ENCODE peak calls at places on chromosome 15, in nine cellular contexts. A is bronchial epithelial cell; W is HT-29; B is T47D; S is T-helper 2 cell; Y is Caco-2; I is body of pancreas; R is mucosa of gallbladder; M is stimulated activated CD4-positive, alpha-beta T cell treated with anti-CD3 and anti-CD28 coated beads, Interleukin-12 subunit alpha, Interleukin-12 subunit beta, amount 100 ng/mL, for 48 hours. F is an unnamed sample.

GRCh38 chr15:74400915-74401757 is 32.6 kb downstream of the SEMA7A start:
- DNase-seq in A (peak; percentile 74), W (no peak), B (no peak), S (no peak), Y (no peak), I (no peak), R (no peak), M (no peak), F (no peak)

GRCh38 chr15:48962662-48963523 is 826 bp downstream of the SHC4 start:
- DNase-seq in A (peak; percentile 47), W (no peak), B (no peak), S (no peak), Y (no peak), I (peak; percentile 50), R (no peak), M (no peak), F (no peak)

GRCh38 chr15:36887214-36888017 is 212.9 kb downstream of the MEIS2 start:
- DNase-seq in A (no peak), W (no peak), B (no peak), S (no peak), Y (no peak), I (peak; percentile 37), R (no peak), M (no peak), F (no peak)

GRCh38 chr15:48052871-48053383 is 67.9 kb upstream of the SLC24A5 start:
- DNase-seq in A (peak; percentile 77), W (no peak), B (no peak), S (no peak), Y (no peak), I (no peak), R (no peak), M (no peak), F (no peak)

GRCh38 chr15:99630607-99631131 is 64.9 kb downstream of the MEF2A start:
- DNase-seq in A (no peak), W (no peak), B (no peak), S (no peak), Y (no peak), I (no peak), R (no peak), M (no peak), F (no peak)

GRCh38 chr15:68666120-68666811 is 87.5 kb downstream of the CORO2B start:
- DNase-seq in A (no peak), W (no peak), B (no peak), S (no peak), Y (no peak), I (no peak), R (no peak), M (no peak), F (no peak)

GRCh38 chr15:89360294-89360971 is 25.8 kb upstream of the POLG start:
- DNase-seq in A (no peak), W (no peak), B (no peak), S (no peak), Y (no peak), I (no peak), R (no peak), M (no peak), F (no peak)

GRCh38 chr15:45110256-45110820 is 3.6 kb downstream of the DUOX2 start:
- DNase-seq in A (no peak), W (no peak), B (no peak), S (no peak), Y (no peak), I (no peak), R (no peak), M (no peak), F (no peak)

GRCh38 chr15:62110000-62110851 is 43.4 kb downstream of the C2CD4A start:
- DNase-seq in A (peak; percentile 90), W (no peak), B (no peak), S (no peak), Y (no peak), I (peak; percentile 55), R (peak; percentile 32), M (peak; percentile 48), F (no peak)

GRCh38 chr15:70195808-70196304 is 98.1 kb upstream of the TLE3 start:
- DNase-seq in A (peak; percentile 77), W (no peak), B (no peak), S (no peak), Y (no peak), I (peak; percentile 94), R (peak; percentile 70), M (no peak), F (peak; percentile 67)

GRCh38 chr15:47725924-47726323 is 8.6 kb downstream of the SEMA6D start:
- DNase-seq in A (no peak), W (no peak), B (no peak), S (no peak), Y (no peak), I (peak; percentile 20), R (no peak), M (no peak), F (no peak)

GRCh38 chr15:66897381-66897780 is 168.0 kb upstream of the SMAD3 start:
- DNase-seq in A (no peak), W (no peak), B (no peak), S (no peak), Y (no peak), I (no peak), R (no peak), M (no peak), F (no peak)

GRCh38 chr15:46751303-46751702 is 966.0 kb upstream of the SEMA6D start:
- DNase-seq in A (no peak), W (no peak), B (no peak), S (no peak), Y (no peak), I (no peak), R (no peak), M (no peak), F (no peak)

GRCh38 chr15:101167791-101168462 is 83.9 kb downstream of the CHSY1 start:
- DNase-seq in A (peak; percentile 88), W (peak; percentile 85), B (peak; percentile 28), S (peak; percentile 23), Y (no peak), I (peak; percentile 29), R (no peak), M (peak; percentile 63), F (peak; percentile 57)

GRCh38 chr15:51853987-51854386 is 24.5 kb downstream of the TMOD3 start:
- DNase-seq in A (no peak), W (no peak), B (no peak), S (no peak), Y (no peak), I (no peak), R (no peak), M (no peak), F (no peak)

GRCh38 chr15:89489376-89489775 is 7.0 kb downstream of the RHCG start:
- DNase-seq in A (no peak), W (no peak), B (no peak), S (no peak), Y (no peak), I (no peak), R (no peak), M (no peak), F (no peak)

GRCh38 chr15:76987896-76988860 is 6.7 kb upstream of the PSTPIP1 start:
- DNase-seq in A (no peak), W (no peak), B (no peak), S (no peak), Y (no peak), I (no peak), R (no peak), M (peak; percentile 76), F (no peak)

GRCh38 chr15:66774001-66774814 is 72.2 kb downstream of the SMAD6 start:
- DNase-seq in A (peak; percentile 48), W (peak; percentile 97), B (peak; percentile 93), S (no peak), Y (peak; percentile 93), I (peak; percentile 92), R (peak; percentile 87), M (peak; percentile 20), F (peak; percentile 78)

GRCh38 chr15:72199721-72200212 is 2.2 kb upstream of the GRAMD2A start:
- DNase-seq in A (peak; percentile 67), W (peak; percentile 95), B (peak; percentile 95), S (peak; percentile 44), Y (peak; percentile 81), I (peak; percentile 84), R (peak; percentile 88), M (peak; percentile 68), F (peak; percentile 76)

GRCh38 chr15:63945005-63945788 is 101.1 kb downstream of the DAPK2 start:
- DNase-seq in A (peak; percentile 59), W (peak; percentile 79), B (peak; percentile 47), S (peak; percentile 32), Y (peak; percentile 75), I (peak; percentile 83), R (peak; percentile 74), M (peak; percentile 70), F (peak; percentile 48)

GRCh38 chr15:77974098-77974414 is 103.5 kb downstream of the TBC1D2B start:
- DNase-seq in A (no peak), W (no peak), B (no peak), S (no peak), Y (no peak), I (peak; percentile 59), R (peak; percentile 67), M (no peak), F (no peak)

GRCh38 chr15:32122013-32122412 is 91.7 kb downstream of the CHRNA7 start:
- DNase-seq in A (no peak), W (no peak), B (no peak), S (no peak), Y (no peak), I (no peak), R (no peak), M (no peak), F (no peak)

GRCh38 chr15:67061811-67062348 is 3.5 kb upstream of the SMAD3 start:
- DNase-seq in A (no peak), W (peak; percentile 65), B (no peak), S (no peak), Y (no peak), I (peak; percentile 47), R (peak; percentile 64), M (no peak), F (no peak)

GRCh38 chr15:56733131-56734012 is at the start of gene ZNF280D:
- DNase-seq in A (peak; percentile 65), W (peak; percentile 86), B (peak; percentile 68), S (peak; percentile 72), Y (peak; percentile 89), I (peak; percentile 92), R (peak; percentile 91), M (peak; percentile 58), F (peak; percentile 57)

GRCh38 chr15:64636541-64636940 is 138.8 kb downstream of the RBPMS2 start:
- DNase-seq in A (no peak), W (no peak), B (no peak), S (no peak), Y (no peak), I (no peak), R (no peak), M (no peak), F (no peak)

GRCh38 chr15:84955089-84955848 is 26.4 kb upstream of the PDE8A start:
- DNase-seq in A (peak; percentile 54), W (peak; percentile 87), B (peak; percentile 49), S (peak; percentile 6), Y (peak; percentile 81), I (peak; percentile 84), R (peak; percentile 75), M (peak; percentile 24), F (peak; percentile 71)